ENCODE peak calls at places on chromosomes 4 and X, in four cellular contexts. F, U, C and S are unnamed samples.

GRCh38 chr4:8779371-8779988 is 92.2 kb downstream of the HMX1 start:
- DNase-seq in F (no peak), U (no peak), C (no peak), S (no peak)

GRCh38 chrX:74018253-74018652 is 285.7 kb upstream of the ZCCHC13 start:
- DNase-seq in F (no peak), U (no peak), C (no peak), S (no peak)

GRCh38 chrX:119072771-119073170 is at the start of gene CT47C1:
- DNase-seq in F (peak; percentile 39), U (no peak), C (no peak), S (no peak)

GRCh38 chr4:85777908-85778808 is 303.2 kb downstream of the ARHGAP24 start:
- DNase-seq in F (no peak), U (no peak), C (no peak), S (no peak)

GRCh38 chrX:153773218-153773611 is 7.6 kb upstream of the SRPK3 start:
- DNase-seq in F (no peak), U (no peak), C (no peak), S (no peak)

GRCh38 chrX:40151211-40152172 is 53.7 kb upstream of the BCOR start:
- DNase-seq in F (peak; percentile 58), U (peak; percentile 49), C (no peak), S (no peak)

GRCh38 chrX:140500427-140500826 is 4.4 kb downstream of the SOX3 start:
- DNase-seq in F (no peak), U (no peak), C (no peak), S (no peak)

GRCh38 chr4:100420571-100420970 is 97.3 kb downstream of the EMCN start:
- DNase-seq in F (no peak), U (no peak), C (no peak), S (no peak)

GRCh38 chrX:40154229-40154852 is 56.6 kb upstream of the BCOR start:
- DNase-seq in F (peak; percentile 58), U (peak; percentile 46), C (peak; percentile 82), S (no peak)

GRCh38 chr4:25417014-25417413 is 40.0 kb downstream of the ANAPC4 start:
- DNase-seq in F (no peak), U (no peak), C (no peak), S (no peak)

GRCh38 chrX:67700607-67701006 is 156.8 kb downstream of the AR start:
- DNase-seq in F (no peak), U (no peak), C (no peak), S (no peak)

GRCh38 chrX:8139713-8140112 is 31.4 kb downstream of the VCX2 start:
- DNase-seq in F (no peak), U (no peak), C (no peak), S (no peak)

GRCh38 chr4:158801066-158801465 is 32.2 kb downstream of the FNIP2 start:
- DNase-seq in F (no peak), U (no peak), C (no peak), S (no peak)

GRCh38 chrX:1581132-1581531 is 10.3 kb upstream of the AKAP17A start:
- DNase-seq in F (peak; percentile 68), U (peak; percentile 86), C (peak; percentile 52), S (no peak)

GRCh38 chrX:40543661-40544328 is 37.0 kb upstream of the ATP6AP2 start:
- DNase-seq in F (peak; percentile 22), U (no peak), C (peak; percentile 19), S (peak; percentile 33)

GRCh38 chr4:76373919-76374552 is 46.9 kb downstream of the CCDC158 start:
- DNase-seq in F (no peak), U (no peak), C (no peak), S (no peak)

GRCh38 chrX:119118780-119119395 is 8.7 kb downstream of the KIAA1210 start:
- DNase-seq in F (peak; percentile 42), U (peak; percentile 59), C (peak; percentile 17), S (peak; percentile 27)

GRCh38 chrX:153633607-153634180 is 13.3 kb upstream of the DUSP9 start:
- DNase-seq in F (no peak), U (no peak), C (no peak), S (no peak)

GRCh38 chr4:10643600-10644425 is 40.8 kb downstream of the CLNK start:
- DNase-seq in F (no peak), U (no peak), C (no peak), S (no peak)

GRCh38 chrX:50839730-50840129 is 25.7 kb upstream of the SHROOM4 start:
- DNase-seq in F (no peak), U (no peak), C (no peak), S (no peak)

GRCh38 chr4:60656171-60656570 is 544.0 kb upstream of the ADGRL3 start:
- DNase-seq in F (no peak), U (no peak), C (no peak), S (no peak)

GRCh38 chrX:118552501-118552900 is 56.9 kb downstream of the DOCK11 start:
- DNase-seq in F (no peak), U (no peak), C (no peak), S (peak; percentile 21)

GRCh38 chr4:18192901-18193300 is 171.3 kb upstream of the LCORL start:
- DNase-seq in F (no peak), U (no peak), C (no peak), S (no peak)

DNA sequence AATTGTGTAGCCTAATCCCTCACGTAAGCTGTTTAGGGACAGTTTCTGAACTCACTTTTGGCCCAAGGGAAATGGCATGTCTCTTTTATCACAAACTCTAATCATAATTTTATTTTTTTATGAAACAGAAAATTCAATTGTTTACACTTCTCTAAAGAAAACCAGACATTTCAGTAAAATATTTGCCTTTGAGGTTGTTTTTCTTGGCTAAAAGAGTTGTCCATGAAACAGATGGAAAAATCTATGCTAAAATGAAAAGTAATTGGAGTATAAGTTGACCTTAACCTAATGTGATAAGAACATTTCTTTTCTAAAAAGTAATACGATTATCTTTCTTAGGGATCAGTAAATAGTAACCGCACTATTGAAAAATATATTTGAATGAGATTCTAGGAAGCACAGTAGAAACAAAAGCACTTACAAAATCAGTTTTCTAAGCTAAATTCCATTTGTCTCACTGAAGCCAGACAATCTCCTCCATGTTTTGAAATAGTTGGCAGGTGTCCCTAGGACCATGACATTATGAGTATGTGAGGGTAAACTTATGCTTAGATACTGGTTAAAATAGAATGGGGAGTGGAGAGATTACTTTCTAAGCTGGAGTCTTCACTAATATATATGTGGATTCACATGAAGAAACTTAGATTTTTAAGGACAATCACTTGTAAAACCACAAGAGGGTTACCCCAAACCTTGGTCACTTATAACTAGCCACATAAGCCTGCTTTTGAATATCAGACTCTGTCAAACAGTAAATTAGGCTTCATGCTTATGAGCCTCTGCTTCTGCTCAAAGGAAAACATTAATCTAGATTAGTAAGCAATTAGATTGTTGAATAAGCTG is 20.1 kb upstream of the TET2 start:
- DNase-seq in F (no peak), U (no peak), C (no peak), S (no peak)
- TF ChIP-seq SRF in F (no peak), U (no peak), C (no peak), S (no peak)

DNA sequence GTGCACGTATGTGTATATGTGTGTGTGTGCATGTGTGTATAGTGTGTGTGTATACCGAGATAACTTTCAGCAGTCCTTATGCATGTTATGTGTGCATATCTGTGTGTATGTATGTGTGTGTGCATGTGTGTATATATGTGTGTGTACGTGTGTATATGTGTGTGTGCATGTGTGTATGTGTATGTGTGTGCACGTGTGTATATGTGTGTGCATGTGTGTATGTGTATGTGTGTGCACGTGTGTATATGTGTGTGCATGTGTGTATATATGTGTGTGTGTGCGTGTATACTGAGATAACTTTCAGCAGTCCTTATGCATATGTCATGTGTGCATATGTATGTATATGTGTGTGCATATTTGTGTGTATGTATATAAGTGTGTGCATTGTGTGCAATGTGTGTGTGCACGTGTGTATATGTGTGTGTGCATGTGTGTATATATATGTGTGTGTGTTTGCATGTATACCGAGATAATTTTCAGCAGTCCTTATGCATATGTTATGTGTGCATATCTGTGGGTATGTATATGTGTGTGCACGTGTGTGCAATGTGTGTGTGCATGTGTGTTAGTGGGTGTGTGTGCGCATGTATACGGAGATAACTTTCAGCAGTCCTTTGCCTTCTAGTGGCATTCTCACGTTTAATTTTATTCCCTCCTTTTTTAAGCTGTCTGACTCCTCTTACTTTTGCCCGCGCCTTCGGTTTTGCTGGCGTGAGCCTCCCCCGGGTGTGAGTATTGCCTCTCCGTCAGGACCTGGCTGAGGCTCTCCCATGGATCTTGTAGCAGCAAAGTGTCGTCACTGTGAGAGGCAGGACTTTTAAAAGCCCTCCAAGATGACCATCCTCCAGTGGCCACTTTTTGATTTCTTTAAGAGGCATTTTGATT is 99.6 kb upstream of the SHOX start:
- DNase-seq in F (no peak), U (no peak), C (no peak), S (no peak)
- TF ChIP-seq SRF in F (no peak), U (no peak), C (no peak), S (no peak)

GRCh38 chrX:130082244-130083106 is 27.8 kb downstream of the ELF4 start:
- DNase-seq in F (peak; percentile 78), U (no peak), C (no peak), S (no peak)
- TF ChIP-seq SRF in F (no peak), U (no peak), C (no peak), S (no peak)

GRCh38 chrX:103607385-103608304 is at the start of gene TCEAL3:
- DNase-seq in F (no peak), U (peak; percentile 69), C (no peak), S (no peak)
- TF ChIP-seq SRF in F (no peak), U (no peak), C (no peak), S (no peak)

GRCh38 chrX:100868273-100868672 is 5.9 kb downstream of the NOX1 start:
- DNase-seq in F (no peak), U (no peak), C (no peak), S (no peak)

GRCh38 chrX:100870527-100870926 is 3.6 kb downstream of the NOX1 start:
- DNase-seq in F (no peak), U (no peak), C (no peak), S (no peak)

GRCh38 chrX:100863326-100863854 is 10.8 kb downstream of the NOX1 start:
- DNase-seq in F (no peak), U (no peak), C (no peak), S (no peak)

DNA sequence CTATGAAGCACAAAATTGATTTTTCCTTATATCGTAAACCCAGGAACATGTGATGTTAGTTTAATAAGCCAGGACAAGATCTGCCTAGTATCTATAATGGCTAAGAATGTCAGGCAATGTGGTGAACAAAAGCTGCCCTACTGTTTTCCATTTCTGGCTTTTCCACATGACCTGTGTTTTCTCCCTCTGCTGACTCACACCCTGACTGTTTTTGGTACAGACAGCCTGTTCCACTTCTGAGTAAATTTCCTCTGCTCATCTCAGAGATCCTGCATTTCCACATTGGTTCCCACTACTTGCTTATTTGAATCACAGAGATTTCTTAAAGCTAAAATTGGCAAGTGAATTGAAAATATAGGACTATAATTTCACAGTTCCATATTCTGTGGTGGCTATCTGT is 9.2 kb downstream of the NOX1 start:
- DNase-seq in F (no peak), U (no peak), C (no peak), S (no peak)
- TF ChIP-seq SRF in F (no peak), U (no peak), C (no peak), S (no peak)